ENCODE peak calls at places on chromosomes 11 and 22, in seven cellular contexts. G is activated naive CD4-positive, alpha-beta T cell treated with anti-CD3 and anti-CD28 coated beads, Interleukin-2, amount 10 ng/mL, durations not matched to agents 7 days and 5 days; Y is H54; C is EL; P is dorsolateral prefrontal cortex; A is breast epithelium; Q is RCC 7860. K is an unnamed sample.

GRCh38 chr11:24198458-24198857 is 298.4 kb upstream of the LUZP2 start:
- DNase-seq in G (no peak), Y (no peak), C (peak), P (no peak), A (no peak), Q (no peak), K (no peak)

GRCh38 chr11:106733518-106734162 is 284.6 kb downstream of the GUCY1A2 start:
- DNase-seq in G (no peak), Y (no peak), C (no peak), P (no peak), A (no peak), Q (no peak), K (no peak)

GRCh38 chr22:31089101-31090100 is 8.3 kb downstream of the SMTN start:
- DNase-seq in G (peak), Y (no peak), C (peak), P (no peak), A (no peak), Q (no peak), K (peak)

GRCh38 chr22:41619979-41620645 is 731 bp downstream of the DESI1 start:
- DNase-seq in G (peak), Y (no peak), C (peak), P (peak), A (no peak), Q (peak), K (peak)

GRCh38 chr11:83602116-83602515 is 315.9 kb upstream of the CCDC90B start:
- DNase-seq in G (no peak), Y (no peak), C (no peak), P (no peak), A (no peak), Q (no peak), K (no peak)

GRCh38 chr11:69361466-69361865 is 67.5 kb downstream of the MYEOV start:
- DNase-seq in G (peak), Y (no peak), C (no peak), P (no peak), A (peak), Q (no peak), K (no peak)

GRCh38 chr22:44211946-44212930 is 31.5 kb downstream of the PARVG start:
- DNase-seq in G (no peak), Y (no peak), C (no peak), P (peak), A (no peak), Q (no peak), K (no peak)

GRCh38 chr11:123562829-123563228 is 91.6 kb downstream of the SCN3B start:
- DNase-seq in G (no peak), Y (no peak), C (no peak), P (no peak), A (no peak), Q (no peak), K (no peak)

GRCh38 chr11:44949160-44950035 is 1.3 kb downstream of the TP53I11 start:
- DNase-seq in G (no peak), Y (no peak), C (peak), P (no peak), A (no peak), Q (no peak), K (peak)

GRCh38 chr22:26666035-26666338 is 8.6 kb downstream of the MIAT start:
- DNase-seq in G (no peak), Y (no peak), C (peak), P (no peak), A (no peak), Q (peak), K (no peak)

GRCh38 chr22:50731811-50732624 is 6.0 kb upstream of the ACR start:
- DNase-seq in G (peak), Y (peak), C (peak), P (peak), A (peak), Q (no peak), K (peak)

GRCh38 chr11:61602775-61603569 is 22.1 kb upstream of the SYT7 start:
- DNase-seq in G (no peak), Y (peak), C (peak), P (peak), A (no peak), Q (peak), K (peak)

GRCh38 chr11:128482512-128483191 is 104.7 kb downstream of the ETS1 start:
- DNase-seq in G (peak), Y (no peak), C (peak), P (no peak), A (no peak), Q (no peak), K (no peak)

GRCh38 chr11:126917531-126918204 is 82.9 kb downstream of the KIRREL3 start:
- DNase-seq in G (no peak), Y (peak), C (peak), P (no peak), A (no peak), Q (peak), K (no peak)

GRCh38 chr11:9462806-9463537 is 2.2 kb downstream of the ZNF143 start:
- DNase-seq in G (no peak), Y (no peak), C (no peak), P (no peak), A (no peak), Q (peak), K (no peak)

GRCh38 chr11:69500285-69501120 is 19.0 kb downstream of the LINC01488 start:
- DNase-seq in G (no peak), Y (no peak), C (no peak), P (peak), A (no peak), Q (no peak), K (no peak)

GRCh38 chr11:129861702-129862107 is 33.7 kb downstream of the NFRKB start:
- DNase-seq in G (no peak), Y (peak), C (peak), P (no peak), A (peak), Q (peak), K (peak)

GRCh38 chr11:128022007-128022368 is 565.4 kb downstream of the ETS1 start:
- DNase-seq in G (no peak), Y (no peak), C (peak), P (no peak), A (no peak), Q (peak), K (no peak)

GRCh38 chr11:86660011-86660595 is 12.3 kb downstream of the ME3 start:
- DNase-seq in G (no peak), Y (no peak), C (peak), P (no peak), A (no peak), Q (no peak), K (no peak)

GRCh38 chr11:7640826-7641225 is 32.5 kb downstream of the CYB5R2 start:
- DNase-seq in G (no peak), Y (no peak), C (no peak), P (no peak), A (no peak), Q (no peak), K (no peak)

GRCh38 chr11:3735827-3736226 is 61.5 kb downstream of the NUP98 start:
- DNase-seq in G (no peak), Y (no peak), C (peak), P (no peak), A (no peak), Q (no peak), K (no peak)

GRCh38 chr11:41878158-41878557 is 418.7 kb upstream of the LRRC4C start:
- DNase-seq in G (no peak), Y (no peak), C (no peak), P (no peak), A (no peak), Q (no peak), K (no peak)

K was measured in nephron progenitor cell.